ENCODE peak calls at places on chromosomes 12 and 14, in five cellular contexts. W is foreskin melanocyte, L is Peyer's patch, E is activated T-cell treated with anti-CD3 and anti-CD28 coated beads for 24 hours, O is foreskin fibroblast. D is an unnamed sample.

GRCh38 chr12:130049666-130050065 is 112.6 kb upstream of the FZD10 start:
- DNase-seq in O (no peak), L (no peak), E (no peak), W (no peak), D (no peak)

GRCh38 chr14:22560638-22561365 is 28.2 kb downstream of the DAD1 start:
- DNase-seq in E (peak), O (no peak), L (no peak), W (no peak), D (no peak)

GRCh38 chr12:48958049-48958388 is 732 bp upstream of the ARF3 start:
- DNase-seq in O (no peak), W (no peak), E (no peak), L (no peak), D (no peak)

GRCh38 chr14:46290706-46291105 is 360.9 kb downstream of the RPL10L start:
- DNase-seq in E (no peak), W (no peak), L (no peak), O (no peak), D (no peak)

GRCh38 chr12:75784591-75784990 is 247.0 kb downstream of the PHLDA1 start:
- DNase-seq in E (no peak), O (peak), W (no peak), L (no peak), D (no peak)

GRCh38 chr12:71010143-71010479 is 89.6 kb upstream of the PTPRR start:
- DNase-seq in W (no peak), E (no peak), O (peak), L (no peak), D (no peak)

GRCh38 chr12:122203301-122203967 is at the start of gene B3GNT4:
- DNase-seq in L (peak), E (peak), O (peak), W (no peak), D (no peak)

GRCh38 chr14:104353921-104354701 is 215.7 kb downstream of the KIF26A start:
- DNase-seq in O (no peak), E (no peak), L (peak), W (no peak), D (no peak)

GRCh38 chr12:56941299-56942017 is 7.2 kb upstream of the SDR9C7 start:
- DNase-seq in E (no peak), O (peak), L (no peak), W (no peak), D (peak)

GRCh38 chr12:97308576-97309198 is 153.9 kb upstream of the RMST start:
- DNase-seq in O (peak), E (no peak), L (no peak), W (peak), D (peak)

GRCh38 chr12:8695116-8695515 is 2.7 kb upstream of the RIMKLB start:
- DNase-seq in L (no peak), E (no peak), O (no peak), W (no peak), D (no peak)

GRCh38 chr12:132569856-132570480 is 40.4 kb downstream of the LRCOL1 start:
- DNase-seq in W (no peak), E (no peak), L (no peak), O (no peak), D (no peak)